ENCODE peak calls at places on chromosomes 6 and 20, in seven cellular contexts. T, A, I, F, L, O and V are unnamed samples.

GRCh38 chr6:170232186-170233002 is 58.5 kb downstream of the DLL1 start:
- DNase-seq in T (peak), A (peak), I (no peak), F (peak), L (no peak), O (no peak), V (no peak)

GRCh38 chr6:151690303-151690702 is 117.2 kb upstream of the ESR1 start:
- DNase-seq in T (no peak), A (no peak), I (no peak), F (no peak), L (no peak), O (no peak), V (no peak)

GRCh38 chr20:17633850-17634500 is 48.1 kb downstream of the RRBP1 start:
- DNase-seq in T (no peak), A (no peak), I (no peak), F (no peak), L (peak), O (no peak), V (no peak)

GRCh38 chr6:49570474-49571079 is 20.1 kb downstream of the C6orf141 start:
- DNase-seq in T (no peak), A (no peak), I (peak), F (peak), L (no peak), O (no peak), V (no peak)

GRCh38 chr20:60055740-60056139 is 97.5 kb downstream of the CDH26 start:
- DNase-seq in T (peak), A (peak), I (no peak), F (no peak), L (peak), O (peak), V (peak)

GRCh38 chr6:83708546-83708969 is 343 bp downstream of the SNAP91 start:
- DNase-seq in T (peak), A (no peak), I (no peak), F (no peak), L (peak), O (no peak), V (no peak)

GRCh38 chr6:122511193-122511924 is 39.8 kb upstream of the SERINC1 start:
- DNase-seq in T (no peak), A (no peak), I (no peak), F (no peak), L (no peak), O (no peak), V (no peak)

GRCh38 chr6:7617954-7618764 is 28.2 kb downstream of the SNRNP48 start:
- DNase-seq in T (no peak), A (no peak), I (peak), F (peak), L (peak), O (no peak), V (peak)

GRCh38 chr20:59827138-59828056 is 106.0 kb downstream of the SYCP2 start:
- DNase-seq in T (no peak), A (no peak), I (no peak), F (no peak), L (no peak), O (no peak), V (peak)

GRCh38 chr20:35314460-35315198 is 22.4 kb upstream of the FAM83C start:
- DNase-seq in T (no peak), A (no peak), I (no peak), F (no peak), L (no peak), O (no peak), V (no peak)

GRCh38 chr6:118319890-118320289 is 228.2 kb upstream of the PLN start:
- DNase-seq in T (no peak), A (no peak), I (no peak), F (no peak), L (no peak), O (no peak), V (no peak)

GRCh38 chr20:63016514-63017075 is 9.8 kb upstream of the BHLHE23 start:
- DNase-seq in T (peak), A (peak), I (no peak), F (no peak), L (no peak), O (no peak), V (no peak)

GRCh38 chr6:11437824-11438459 is 99.6 kb upstream of the TMEM170B start:
- DNase-seq in T (no peak), A (no peak), I (no peak), F (no peak), L (peak), O (no peak), V (no peak)

GRCh38 chr20:50585214-50585613 is 75.0 kb downstream of the PTPN1 start:
- DNase-seq in T (no peak), A (no peak), I (no peak), F (no peak), L (no peak), O (no peak), V (no peak)

GRCh38 chr6:149691201-149691600 is 26.7 kb downstream of the LATS1 start:
- DNase-seq in T (no peak), A (no peak), I (no peak), F (no peak), L (no peak), O (no peak), V (no peak)

GRCh38 chr6:157898169-157898568 is 75.1 kb downstream of the SNX9 start:
- DNase-seq in T (no peak), A (no peak), I (no peak), F (no peak), L (no peak), O (peak), V (no peak)

GRCh38 chr6:110039996-110040383 is 61.9 kb downstream of the GPR6 start:
- DNase-seq in T (no peak), A (no peak), I (no peak), F (peak), L (peak), O (peak), V (no peak)

GRCh38 chr20:48350291-48350988 is 477.4 kb downstream of the PREX1 start:
- DNase-seq in T (no peak), A (no peak), I (no peak), F (no peak), L (no peak), O (no peak), V (no peak)

GRCh38 chr6:122676146-122676545 is 65.9 kb downstream of the PKIB start:
- DNase-seq in T (no peak), A (no peak), I (no peak), F (no peak), L (no peak), O (no peak), V (no peak)

GRCh38 chr6:46652232-46652602 is 401 bp downstream of the CYP39A1 start:
- DNase-seq in T (no peak), A (no peak), I (no peak), F (no peak), L (no peak), O (no peak), V (no peak)

GRCh38 chr6:36566418-36566905 is 19.2 kb upstream of the STK38 start:
- DNase-seq in T (no peak), A (no peak), I (no peak), F (no peak), L (no peak), O (no peak), V (no peak)

GRCh38 chr20:64228751-64229518 is 26.6 kb upstream of the PCMTD2 start:
- DNase-seq in T (peak), A (no peak), I (no peak), F (no peak), L (no peak), O (no peak), V (no peak)

GRCh38 chr6:3755637-3756515 is 4.4 kb upstream of the PXDC1 start:
- DNase-seq in T (no peak), A (no peak), I (no peak), F (no peak), L (no peak), O (no peak), V (no peak)

GRCh38 chr6:11628562-11628961 is 91.0 kb downstream of the TMEM170B start:
- DNase-seq in T (no peak), A (no peak), I (no peak), F (no peak), L (no peak), O (no peak), V (no peak)

GRCh38 chr6:131027326-131027725 is 35.7 kb downstream of the EPB41L2 start:
- DNase-seq in T (no peak), A (no peak), I (no peak), F (no peak), L (peak), O (no peak), V (no peak)

GRCh38 chr6:35025241-35026188 is 115.6 kb downstream of the TCP11 start:
- DNase-seq in T (no peak), A (no peak), I (peak), F (no peak), L (no peak), O (no peak), V (no peak)

GRCh38 chr20:11766961-11767360 is 150.7 kb upstream of the BTBD3 start:
- DNase-seq in T (no peak), A (no peak), I (no peak), F (peak), L (no peak), O (no peak), V (no peak)

GRCh38 chr20:23161968-23162696 is 76.0 kb upstream of the CD93 start:
- DNase-seq in T (peak), A (peak), I (no peak), F (no peak), L (peak), O (no peak), V (peak)

GRCh38 chr6:2938632-2939083 is 32.7 kb downstream of the SERPINB6 start:
- DNase-seq in T (no peak), A (no peak), I (no peak), F (no peak), L (no peak), O (no peak), V (no peak)

DNA sequence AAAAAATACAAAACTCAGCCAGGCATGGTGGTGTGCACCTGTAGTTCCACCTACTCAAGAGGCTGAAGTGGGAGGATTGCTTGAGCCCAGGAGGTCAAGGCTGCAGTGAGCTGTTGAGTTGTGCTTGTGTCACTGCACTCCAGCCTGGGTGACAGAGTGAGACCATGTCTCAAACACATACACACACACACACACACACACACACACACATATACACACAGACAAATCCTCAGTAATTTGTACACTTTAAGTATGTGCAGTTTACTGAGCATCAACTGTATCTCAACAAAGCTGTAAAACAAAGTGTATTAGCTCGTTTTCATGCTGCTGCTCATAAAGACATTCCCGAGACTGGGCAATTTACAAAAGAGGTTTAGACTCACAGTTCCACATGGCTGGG is 7.3 kb downstream of the TFB1M start:
- DNase-seq in T (no peak), A (no peak), I (no peak), F (no peak), L (no peak), O (no peak), V (no peak)
- H3K27ac ChIP-seq in T (no peak), A (no peak), I (no peak), F (no peak), L (no peak), O (no peak), V (no peak)

GRCh38 chr20:42735539-42735938 is 454.2 kb downstream of the PTPRT start:
- DNase-seq in T (no peak), A (no peak), I (no peak), F (no peak), L (no peak), O (no peak), V (no peak)

GRCh38 chr20:42741906-42742305 is 447.8 kb downstream of the PTPRT start:
- DNase-seq in T (no peak), A (no peak), I (no peak), F (no peak), L (no peak), O (no peak), V (no peak)

GRCh38 chr20:42740191-42740870 is 449.4 kb downstream of the PTPRT start:
- DNase-seq in T (no peak), A (peak), I (no peak), F (no peak), L (no peak), O (no peak), V (no peak)

GRCh38 chr20:42742926-42743325 is 446.8 kb downstream of the PTPRT start:
- DNase-seq in T (no peak), A (no peak), I (no peak), F (no peak), L (no peak), O (no peak), V (no peak)

DNA sequence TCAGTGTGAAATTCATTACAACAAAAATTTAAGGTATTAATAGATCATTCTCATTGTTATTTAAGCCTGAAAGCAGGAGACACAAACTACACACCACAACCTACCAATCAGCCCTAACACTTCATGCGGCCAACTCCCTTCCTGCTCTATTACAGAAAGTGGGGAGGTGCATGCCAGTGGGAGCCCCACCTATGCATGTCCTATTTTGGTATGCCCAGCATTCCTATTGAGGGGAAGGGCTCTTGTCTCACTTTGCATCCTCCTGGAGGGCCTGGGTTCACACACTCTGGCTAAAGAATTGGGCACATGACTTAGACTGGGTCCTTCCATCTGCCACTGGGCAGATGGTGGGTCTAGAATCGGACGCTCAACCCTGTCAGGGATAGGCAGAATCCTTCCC is 450.0 kb downstream of the PTPRT start:
- DNase-seq in T (no peak), A (no peak), I (no peak), F (no peak), L (no peak), O (no peak), V (no peak)
- TF ChIP-seq CTCF in T (no peak), A (no peak), I (no peak), F (no peak), L (no peak), O (no peak), V (no peak)

DNA sequence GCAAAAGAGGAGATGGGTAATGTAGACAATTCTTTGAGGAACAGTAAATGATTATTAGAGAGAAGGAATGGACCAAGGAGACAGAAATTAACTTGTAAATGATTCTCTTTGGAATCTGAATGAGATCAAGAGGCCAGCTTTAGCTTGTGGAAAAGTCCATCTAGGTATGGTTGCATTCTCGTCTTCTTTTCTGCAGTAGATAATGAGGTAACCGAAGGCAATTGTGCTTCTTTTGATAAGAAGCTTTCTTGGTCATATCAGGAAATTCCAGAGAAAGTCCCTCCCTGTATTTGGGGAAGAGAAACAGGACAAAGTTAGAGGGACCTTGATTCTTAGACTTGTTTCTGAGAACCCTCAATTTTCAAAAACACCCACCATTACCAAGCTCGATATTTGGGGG is 109.1 kb upstream of the PRSS16 start:
- DNase-seq in T (no peak), A (no peak), I (no peak), F (no peak), L (no peak), O (no peak), V (no peak)
- H3K4me3 ChIP-seq in T (no peak), A (no peak), I (peak), F (no peak), L (no peak), O (peak), V (no peak)

GRCh38 chr6:5063617-5064016 is 21.5 kb upstream of the PPP1R3G start:
- DNase-seq in T (no peak), A (no peak), I (no peak), F (no peak), L (no peak), O (no peak), V (no peak)

GRCh38 chr6:5058254-5058653 is 26.9 kb upstream of the PPP1R3G start:
- DNase-seq in T (no peak), A (no peak), I (no peak), F (no peak), L (no peak), O (no peak), V (no peak)

GRCh38 chr6:5066456-5067093 is 18.6 kb upstream of the PPP1R3G start:
- DNase-seq in T (no peak), A (no peak), I (no peak), F (no peak), L (peak), O (no peak), V (no peak)

GRCh38 chr6:5059036-5059896 is 25.9 kb upstream of the PPP1R3G start:
- DNase-seq in T (no peak), A (no peak), I (no peak), F (no peak), L (no peak), O (no peak), V (no peak)

GRCh38 chr6:5061152-5061551 is 24.0 kb upstream of the PPP1R3G start:
- DNase-seq in T (no peak), A (no peak), I (no peak), F (no peak), L (no peak), O (no peak), V (no peak)
- H3K27ac ChIP-seq in T (no peak), A (no peak), I (no peak), F (no peak), L (no peak), O (no peak), V (no peak)

GRCh38 chr6:32113386-32114352 is 4.5 kb upstream of the TNXB start:
- DNase-seq in T (no peak), A (peak), I (peak), F (peak), L (peak), O (no peak), V (peak)
- TF ChIP-seq CTCF in T (peak), A (peak), I (peak), F (peak), L (peak), O (no peak), V (no peak)